ENCODE peak calls at places on chromosomes 3 and 15, in seven cellular contexts. X, J, I, Q, S, D and N are unnamed samples.

GRCh38 chr15:65869954-65870871 is 922 bp downstream of the RAB11A start:
- DNase-seq in Q (peak), D (no peak), S (no peak), X (peak), J (peak), I (no peak), N (peak)

GRCh38 chr3:188092648-188093047 is 61.3 kb upstream of the LPP start:
- DNase-seq in J (no peak), D (no peak), X (no peak), S (no peak), Q (no peak), I (no peak), N (no peak)

GRCh38 chr3:12229896-12230295 is 59.0 kb upstream of the PPARG start:
- DNase-seq in S (no peak), Q (no peak), J (peak), I (no peak), D (no peak), X (peak), N (no peak)

GRCh38 chr3:47890832-47891620 is 88.1 kb downstream of the DHX30 start:
- DNase-seq in X (no peak), S (no peak), J (peak), I (no peak), D (peak), Q (no peak), N (no peak)

GRCh38 chr3:113499081-113499480 is 15.9 kb downstream of the SPICE1 start:
- DNase-seq in X (no peak), D (no peak), S (no peak), J (no peak), I (no peak), Q (no peak), N (no peak)

GRCh38 chr3:54760226-54760625 is 167.6 kb downstream of the LRTM1 start:
- DNase-seq in X (no peak), I (peak), S (no peak), J (no peak), Q (no peak), D (no peak), N (no peak)

GRCh38 chr15:66378814-66379430 is 7.8 kb upstream of the MAP2K1 start:
- DNase-seq in X (no peak), Q (no peak), D (no peak), S (no peak), I (no peak), J (no peak), N (no peak)

GRCh38 chr3:31305324-31305723 is 227.4 kb upstream of the STT3B start:
- DNase-seq in S (no peak), J (no peak), Q (no peak), I (no peak), D (no peak), X (no peak), N (no peak)

GRCh38 chr3:172260381-172260780 is 187.9 kb downstream of the GHSR start:
- DNase-seq in Q (no peak), J (no peak), X (peak), S (no peak), D (no peak), I (no peak), N (no peak)

GRCh38 chr15:88002721-88003120 is 253.8 kb downstream of the NTRK3 start:
- DNase-seq in S (no peak), J (no peak), Q (no peak), X (no peak), D (no peak), I (no peak), N (no peak)

GRCh38 chr15:47741082-47741481 is 23.8 kb downstream of the SEMA6D start:
- DNase-seq in S (no peak), Q (no peak), D (no peak), X (no peak), J (no peak), I (no peak), N (no peak)

GRCh38 chr15:58669108-58669507 is 80.4 kb downstream of the ADAM10 start:
- DNase-seq in X (no peak), I (no peak), Q (no peak), J (no peak), S (no peak), D (no peak), N (peak)

GRCh38 chr3:175564335-175564734 is 705.2 kb downstream of the NAALADL2 start:
- DNase-seq in Q (no peak), J (no peak), I (no peak), X (no peak), D (no peak), S (no peak), N (no peak)

GRCh38 chr3:130748520-130748919 is 1.9 kb upstream of the PIK3R4 start:
- DNase-seq in S (no peak), Q (no peak), J (no peak), D (no peak), I (no peak), X (no peak), N (peak)

GRCh38 chr3:43773273-43774104 is 82.8 kb downstream of the ABHD5 start:
- DNase-seq in Q (no peak), J (no peak), D (no peak), S (no peak), X (peak), I (no peak), N (peak)

GRCh38 chr15:100311829-100312228 is 29.9 kb downstream of the ADAMTS17 start:
- DNase-seq in X (no peak), S (no peak), I (no peak), J (no peak), D (no peak), Q (no peak), N (no peak)

GRCh38 chr3:51333021-51333420 is 52.1 kb upstream of the MANF start:
- DNase-seq in D (no peak), S (no peak), Q (no peak), X (no peak), I (no peak), J (no peak), N (no peak)

GRCh38 chr3:127819086-127819485 is 3.2 kb downstream of the MGLL start:
- DNase-seq in X (peak), J (no peak), I (no peak), Q (no peak), S (no peak), D (no peak), N (no peak)